ENCODE peak calls at places on chromosomes 7 and 10, in seven cellular contexts. E is GM12865; K is natural killer cell treated with Interleukin-12 subunit alpha and Interleukin-12 subunit beta and Interleukin-15 and Interleukin-18, amount 100 ng/mL, for 72 hours; X is MCF 10A; D is brain microvascular endothelial cell; W is cardiac muscle cell; P is NCI-H1092. U is an unnamed sample.

GRCh38 chr7:74356589-74357315 is 67.5 kb downstream of the CLIP2 start:
- DNase-seq in D (no peak), E (no peak), K (no peak), W (no peak), P (no peak), X (no peak), U (no peak)

GRCh38 chr7:74225400-74225799 is 15.6 kb downstream of the LAT2 start:
- DNase-seq in P (no peak), W (no peak), E (no peak), K (peak; percentile 59), D (no peak), X (no peak), U (no peak)

GRCh38 chr7:27118580-27118979 is 12.0 kb downstream of the HOXA4 start:
- DNase-seq in P (no peak), E (no peak), X (no peak), D (no peak), W (no peak), K (no peak), U (no peak)

GRCh38 chr10:27359792-27360320 is 119.3 kb upstream of the ACBD5 start:
- DNase-seq in W (no peak), E (no peak), P (no peak), D (no peak), X (no peak), K (no peak), U (no peak)

GRCh38 chr10:90817173-90817889 is 40.5 kb downstream of the HTR7 start:
- DNase-seq in D (no peak), E (no peak), X (peak; percentile 41), W (peak; percentile 5), K (no peak), P (no peak), U (no peak)

GRCh38 chr7:156473476-156474240 is 166.9 kb upstream of the RNF32 start:
- DNase-seq in D (peak; percentile 50), K (no peak), E (peak; percentile 42), X (peak; percentile 57), P (peak; percentile 32), W (peak; percentile 14), U (peak; percentile 41)

GRCh38 chr10:953836-954235 is 22.3 kb upstream of the LARP4B start:
- DNase-seq in E (no peak), W (no peak), P (no peak), X (no peak), K (no peak), D (no peak), U (no peak)

GRCh38 chr10:44352316-44353127 is 32.4 kb downstream of the CXCL12 start:
- DNase-seq in W (peak; percentile 87), K (no peak), X (no peak), P (no peak), D (no peak), E (no peak), U (no peak)

U was measured in cerebellum.